ENCODE peak calls at places on chromosomes 12 and 14, in seven cellular contexts. M is lower leg skin, A is GM12891, V is body of pancreas, L is A549, E is adrenal gland, B is Peyer's patch. Y is an unnamed sample.
A peak's percentile ranks its signal among the peaks of the same experiment; 100 is the strongest.

GRCh38 chr12:5428332-5429221 is 3.3 kb upstream of the NTF3 start:
- DNase-seq in M (no peak), A (no peak), V (no peak), L (no peak), E (no peak), B (no peak), Y (peak; percentile 8)

GRCh38 chr12:44889871-44890270 is 13.8 kb upstream of the NELL2 start:
- DNase-seq in M (no peak), A (no peak), V (no peak), L (no peak), E (no peak), B (no peak), Y (peak; percentile 2)

GRCh38 chr14:66315548-66315947 is 170.6 kb upstream of the CCDC196 start:
- DNase-seq in M (no peak), A (no peak), V (no peak), L (no peak), E (no peak), B (no peak), Y (no peak)

GRCh38 chr12:121514184-121514742 is 66.6 kb downstream of the KDM2B start:
- DNase-seq in M (no peak), A (no peak), V (no peak), L (no peak), E (no peak), B (peak; percentile 51), Y (no peak)

GRCh38 chr12:132429932-132430643 is 59.9 kb upstream of the FBRSL1 start:
- DNase-seq in M (no peak), A (peak; percentile 78), V (peak; percentile 86), L (peak; percentile 45), E (no peak), B (peak; percentile 89), Y (no peak)

GRCh38 chr12:125110641-125111360 is 45.6 kb downstream of the AACS start:
- DNase-seq in M (no peak), A (no peak), V (no peak), L (no peak), E (no peak), B (no peak), Y (peak; percentile 23)

GRCh38 chr12:3222935-3223334 is 145.8 kb downstream of the TSPAN9 start:
- DNase-seq in M (no peak), A (no peak), V (no peak), L (no peak), E (no peak), B (no peak), Y (no peak)

GRCh38 chr12:77640356-77640755 is 190.3 kb upstream of the NAV3 start:
- DNase-seq in M (no peak), A (no peak), V (no peak), L (no peak), E (no peak), B (no peak), Y (no peak)

GRCh38 chr14:87745507-87746118 is 247.4 kb downstream of the GALC start:
- DNase-seq in M (no peak), A (peak; percentile 11), V (peak; percentile 25), L (peak; percentile 12), E (peak; percentile 42), B (no peak), Y (peak; percentile 36)

GRCh38 chr12:109167781-109168180 is 51.4 kb downstream of the ACACB start:
- DNase-seq in M (no peak), A (no peak), V (peak; percentile 7), L (no peak), E (peak; percentile 10), B (no peak), Y (no peak)

GRCh38 chr14:32986791-32987545 is 48.3 kb downstream of the NPAS3 start:
- DNase-seq in M (no peak), A (no peak), V (no peak), L (no peak), E (no peak), B (no peak), Y (no peak)

GRCh38 chr12:53219116-53219955 is 12.3 kb upstream of the ITGB7 start:
- DNase-seq in M (no peak), A (peak; percentile 60), V (no peak), L (peak; percentile 61), E (no peak), B (peak; percentile 64), Y (no peak)

GRCh38 chr14:64673748-64674147 is 30.5 kb upstream of the PLEKHG3 start:
- DNase-seq in M (peak; percentile 53), A (no peak), V (no peak), L (no peak), E (no peak), B (no peak), Y (no peak)

GRCh38 chr12:104454997-104455396 is 1.8 kb upstream of the CHST11 start:
- DNase-seq in M (no peak), A (no peak), V (no peak), L (peak; percentile 55), E (no peak), B (no peak), Y (no peak)

GRCh38 chr14:32657081-32657480 is 281.6 kb upstream of the NPAS3 start:
- DNase-seq in M (peak; percentile 51), A (no peak), V (no peak), L (no peak), E (peak; percentile 48), B (no peak), Y (peak; percentile 54)

GRCh38 chr12:52915637-52916036 is 10.8 kb upstream of the KRT8 start:
- DNase-seq in M (no peak), A (no peak), V (no peak), L (no peak), E (no peak), B (no peak), Y (no peak)

GRCh38 chr12:111404362-111405148 is 1.2 kb upstream of the SH2B3 start:
- DNase-seq in M (no peak), A (no peak), V (peak; percentile 51), L (no peak), E (peak; percentile 35), B (peak; percentile 57), Y (peak; percentile 83)

GRCh38 chr12:104958009-104958945 is at the start of gene SLC41A2:
- DNase-seq in M (peak; percentile 76), A (peak; percentile 83), V (peak; percentile 90), L (peak; percentile 93), E (peak; percentile 94), B (peak; percentile 85), Y (peak; percentile 86)

GRCh38 chr12:10366875-10367274 is 23.0 kb downstream of the KLRK1 start:
- DNase-seq in M (no peak), A (no peak), V (no peak), L (no peak), E (no peak), B (no peak), Y (peak; percentile 5)

GRCh38 chr14:30299915-30300314 is 259.0 kb upstream of the G2E3 start:
- DNase-seq in M (no peak), A (no peak), V (no peak), L (no peak), E (no peak), B (no peak), Y (no peak)

GRCh38 chr12:77189463-77189862 is 124.1 kb upstream of the E2F7 start:
- DNase-seq in M (no peak), A (no peak), V (no peak), L (no peak), E (no peak), B (no peak), Y (no peak)

GRCh38 chr14:103628221-103628683 is 759 bp upstream of the KLC1 start:
- DNase-seq in M (peak; percentile 70), A (no peak), V (peak; percentile 78), L (peak; percentile 72), E (peak; percentile 88), B (peak; percentile 44), Y (peak; percentile 83)
- TF ChIP-seq POLR2A in M (no peak), A (no peak), V (peak; percentile 24), L (peak; percentile 74), E (peak; percentile 59), B (peak; percentile 83), Y (peak; percentile 73)

DNA sequence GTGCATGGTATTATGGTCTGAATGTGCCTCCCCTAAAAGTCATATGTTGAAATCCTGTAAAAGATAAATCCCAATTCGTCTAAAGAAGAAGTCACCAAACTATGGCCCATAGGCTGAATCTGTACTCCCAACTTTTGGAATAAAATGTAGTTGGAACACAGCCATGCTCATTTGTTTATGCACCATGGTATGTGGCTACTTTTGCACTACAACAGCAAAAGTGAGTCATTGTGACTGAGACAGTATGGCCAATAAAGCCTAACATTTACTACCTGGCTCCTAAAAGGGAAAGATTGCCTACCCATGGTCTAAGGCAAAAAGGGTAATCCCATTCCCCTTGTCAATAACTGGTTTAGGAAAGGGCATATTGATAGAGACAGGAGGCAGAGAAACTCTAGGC is 101.8 kb downstream of the LRIG3 start:
- DNase-seq in M (no peak), A (no peak), V (no peak), L (no peak), E (no peak), B (no peak), Y (no peak)
- TF ChIP-seq POLR2A in M (no peak), A (no peak), V (no peak), L (no peak), E (no peak), B (no peak), Y (no peak)

GRCh38 chr14:90523544-90523943 is 126.7 kb downstream of the CALM1 start:
- DNase-seq in M (no peak), A (no peak), V (no peak), L (no peak), E (no peak), B (no peak), Y (no peak)

GRCh38 chr14:90523961-90524875 is 127.4 kb downstream of the CALM1 start:
- DNase-seq in M (no peak), A (no peak), V (no peak), L (no peak), E (no peak), B (no peak), Y (no peak)

GRCh38 chr14:90521930-90522483 is 125.2 kb downstream of the CALM1 start:
- DNase-seq in M (no peak), A (no peak), V (no peak), L (no peak), E (no peak), B (no peak), Y (no peak)

GRCh38 chr14:90521121-90521929 is 124.5 kb downstream of the CALM1 start:
- DNase-seq in M (no peak), A (no peak), V (peak; percentile 66), L (no peak), E (peak; percentile 71), B (no peak), Y (no peak)

GRCh38 chr14:90522585-90523191 is 125.9 kb downstream of the CALM1 start:
- DNase-seq in M (no peak), A (no peak), V (peak; percentile 54), L (no peak), E (peak; percentile 70), B (no peak), Y (no peak)
- TF ChIP-seq POLR2A in M (no peak), A (no peak), V (no peak), L (no peak), E (no peak), B (no peak), Y (no peak)

DNA sequence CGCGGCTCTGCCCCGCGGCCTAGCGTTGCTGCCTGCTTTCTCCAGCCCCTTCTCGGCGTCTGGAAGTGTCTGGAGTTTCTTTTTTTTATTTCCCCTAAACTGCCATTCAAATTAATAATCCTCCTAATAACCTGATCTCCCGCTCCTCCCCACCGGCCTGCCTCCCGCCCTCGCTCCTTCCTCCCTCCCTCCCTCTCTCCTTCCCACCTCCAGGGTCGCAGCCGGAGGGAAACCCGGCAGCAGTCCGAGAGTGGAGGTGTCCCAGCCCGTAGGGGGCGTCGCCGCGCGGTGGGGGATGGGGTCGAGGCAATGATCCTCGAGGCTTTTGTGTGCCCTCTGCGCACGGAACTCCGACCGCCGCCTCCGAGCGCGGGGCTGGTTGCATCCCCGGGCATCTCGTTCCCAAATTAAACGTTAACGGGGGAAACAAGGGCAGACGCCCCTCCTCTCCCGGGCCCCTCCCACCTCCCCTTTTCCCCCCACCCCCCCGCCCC is 1.1 kb upstream of the SOCS2 start:
- DNase-seq in M (peak; percentile 33), A (peak; percentile 41), V (peak; percentile 54), L (peak; percentile 76), E (peak; percentile 76), B (peak; percentile 44), Y (peak; percentile 88)
- TF ChIP-seq POLR2A in M (no peak), A (no peak), V (no peak), L (peak; percentile 47), E (no peak), B (no peak), Y (no peak)